ENCODE peak calls at places on chromosomes 5 and 9, in eight cellular contexts. V is lung, J is K562, Y is lower lobe of right lung, X is left lung, R is tibial artery, F is OCI-LY7, M is PC-3. S is an unnamed sample. For H3K36me3, the result is how much of the 10 kb centered on the place peaks cover.

GRCh38 chr5:38931731-38932130 is 85.9 kb downstream of the OSMR start:
- DNase-seq in V (no peak), J (no peak), Y (no peak), X (no peak), R (no peak), F (no peak), M (no peak), S (no peak)

GRCh38 chr9:78026947-78027346 is 4.7 kb downstream of the GNAQ start:
- DNase-seq in V (no peak), J (no peak), Y (no peak), X (no peak), R (no peak), F (no peak), M (no peak), S (no peak)

GRCh38 chr5:176543428-176544182 is 5.5 kb upstream of the CDHR2 start:
- DNase-seq in V (peak), J (peak), Y (peak), X (peak), R (no peak), F (peak), M (peak), S (peak)

GRCh38 chr5:139494832-139495231 is 12.3 kb upstream of the STING1 start:
- DNase-seq in V (no peak), J (no peak), Y (no peak), X (no peak), R (no peak), F (no peak), M (peak), S (no peak)

GRCh38 chr9:133378408-133378962 is 2.3 kb downstream of the STKLD1 start:
- DNase-seq in V (no peak), J (no peak), Y (no peak), X (no peak), R (no peak), F (no peak), M (no peak), S (no peak)

GRCh38 chr5:142655339-142656267 is 30.3 kb downstream of the FGF1 start:
- DNase-seq in V (peak), J (peak), Y (peak), X (peak), R (peak), F (peak), M (peak), S (peak)

GRCh38 chr5:32017638-32018429 is 156.3 kb downstream of the GOLPH3 start:
- DNase-seq in V (no peak), J (no peak), Y (no peak), X (no peak), R (no peak), F (peak), M (no peak), S (no peak)

GRCh38 chr5:52705720-52706119 is 82.0 kb upstream of the ITGA1 start:
- DNase-seq in V (no peak), J (no peak), Y (no peak), X (no peak), R (no peak), F (no peak), M (no peak), S (no peak)

GRCh38 chr9:78811562-78812276 is 514.8 kb downstream of the PSAT1 start:
- DNase-seq in V (no peak), J (no peak), Y (no peak), X (no peak), R (no peak), F (no peak), M (peak), S (no peak)

GRCh38 chr5:75509956-75510355 is 1.5 kb downstream of the CERT1 start:
- DNase-seq in V (peak), J (peak), Y (peak), X (peak), R (peak), F (no peak), M (peak), S (no peak)

GRCh38 chr5:168238422-168238821 is 53.0 kb upstream of the WWC1 start:
- DNase-seq in V (no peak), J (no peak), Y (no peak), X (no peak), R (no peak), F (no peak), M (no peak), S (no peak)

GRCh38 chr5:87899109-87900100 is 369.2 kb downstream of the TMEM161B start:
- DNase-seq in V (no peak), J (no peak), Y (no peak), X (no peak), R (no peak), F (peak), M (peak), S (no peak)

GRCh38 chr5:101782352-101783087 is 513.6 kb downstream of the SLCO4C1 start:
- DNase-seq in V (no peak), J (no peak), Y (no peak), X (no peak), R (no peak), F (no peak), M (peak), S (no peak)

GRCh38 chr9:18544456-18544855 is 70.5 kb downstream of the ADAMTSL1 start:
- DNase-seq in V (no peak), J (no peak), Y (no peak), X (no peak), R (no peak), F (no peak), M (peak), S (no peak)

GRCh38 chr5:71972777-71973473 is 134.3 kb upstream of the MAP1B start:
- DNase-seq in V (no peak), J (no peak), Y (no peak), X (no peak), R (no peak), F (no peak), M (no peak), S (no peak)

GRCh38 chr5:124738751-124739559 is 7.5 kb downstream of the ZNF608 start:
- DNase-seq in V (no peak), J (no peak), Y (no peak), X (no peak), R (no peak), F (peak), M (no peak), S (peak)

GRCh38 chr9:84857224-84857623 is 187.7 kb downstream of the NTRK2 start:
- DNase-seq in V (no peak), J (no peak), Y (no peak), X (no peak), R (no peak), F (no peak), M (no peak), S (no peak)

GRCh38 chr5:112228672-112229071 is 190.4 kb downstream of the EPB41L4A start:
- DNase-seq in V (peak), J (no peak), Y (peak), X (peak), R (peak), F (no peak), M (peak), S (no peak)

GRCh38 chr9:131734165-131734610 is 5.7 kb downstream of the RAPGEF1 start:
- DNase-seq in V (peak), J (no peak), Y (peak), X (no peak), R (no peak), F (peak), M (peak), S (no peak)

GRCh38 chr5:132389453-132390286 is 20.2 kb downstream of the SLC22A5 start:
- DNase-seq in V (peak), J (no peak), Y (no peak), X (peak), R (peak), F (no peak), M (peak), S (no peak)

GRCh38 chr9:89313842-89314241 is 2.8 kb downstream of the CKS2 start:
- DNase-seq in V (no peak), J (no peak), Y (no peak), X (no peak), R (no peak), F (no peak), M (no peak), S (no peak)

GRCh38 chr5:133266966-133267365 is 215.2 kb downstream of the HSPA4 start:
- DNase-seq in V (no peak), J (no peak), Y (no peak), X (no peak), R (no peak), F (no peak), M (no peak), S (no peak)

GRCh38 chr5:14476791-14477435 is 104.7 kb upstream of the OTULINL start:
- DNase-seq in V (no peak), J (no peak), Y (no peak), X (no peak), R (no peak), F (no peak), M (peak), S (no peak)

GRCh38 chr9:94980947-94981632 is 254.6 kb downstream of the AOPEP start:
- DNase-seq in V (no peak), J (no peak), Y (no peak), X (no peak), R (no peak), F (no peak), M (no peak), S (peak)

GRCh38 chr5:66207800-66208561 is 63.9 kb downstream of the SREK1 start:
- DNase-seq in V (no peak), J (no peak), Y (no peak), X (no peak), R (no peak), F (no peak), M (no peak), S (no peak)

GRCh38 chr5:83145241-83145640 is 67.9 kb downstream of the XRCC4 start:
- DNase-seq in V (no peak), J (no peak), Y (no peak), X (no peak), R (no peak), F (no peak), M (no peak), S (no peak)

GRCh38 chr5:159975462-159976019 is 33.4 kb upstream of the TTC1 start:
- DNase-seq in V (no peak), J (peak), Y (no peak), X (no peak), R (peak), F (no peak), M (peak), S (peak)

GRCh38 chr5:446864-447263 is 3.9 kb downstream of the EXOC3 start:
- DNase-seq in V (no peak), J (peak), Y (no peak), X (no peak), R (no peak), F (peak), M (peak), S (peak)

GRCh38 chr5:1529498-1529897 is 5.7 kb upstream of the LPCAT1 start:
- DNase-seq in V (no peak), J (no peak), Y (no peak), X (no peak), R (no peak), F (no peak), M (no peak), S (no peak)

GRCh38 chr5:2298746-2299145 is 416.0 kb upstream of the IRX4 start:
- DNase-seq in V (no peak), J (no peak), Y (no peak), X (no peak), R (peak), F (no peak), M (no peak), S (no peak)

GRCh38 chr5:67331296-67331925 is 134.8 kb upstream of the CD180 start:
- DNase-seq in V (no peak), J (no peak), Y (no peak), X (no peak), R (no peak), F (no peak), M (no peak), S (no peak)

GRCh38 chr5:149345892-149346222 is 558 bp downstream of the GRPEL2 start:
- DNase-seq in V (no peak), J (peak), Y (no peak), X (no peak), R (no peak), F (peak), M (peak), S (no peak)

GRCh38 chr5:122311888-122312669 is at the start of gene SNCAIP:
- DNase-seq in V (peak), J (peak), Y (peak), X (peak), R (peak), F (no peak), M (peak), S (peak)

GRCh38 chr9:93092171-93092991 is 3.6 kb upstream of the CARD19 start:
- DNase-seq in V (no peak), J (no peak), Y (peak), X (peak), R (peak), F (no peak), M (no peak), S (no peak)

GRCh38 chr5:149666212-149666852 is 63.8 kb upstream of the PPARGC1B start:
- DNase-seq in V (no peak), J (peak), Y (peak), X (peak), R (no peak), F (no peak), M (peak), S (no peak)

GRCh38 chr9:108382267-108382666 is 473.5 kb downstream of the ACTL7B start:
- DNase-seq in V (no peak), J (no peak), Y (no peak), X (no peak), R (no peak), F (no peak), M (no peak), S (no peak)

GRCh38 chr5:126871441-126871840 is 94.5 kb downstream of the LMNB1 start:
- DNase-seq in V (no peak), J (no peak), Y (no peak), X (no peak), R (no peak), F (no peak), M (no peak), S (no peak)

GRCh38 chr9:121120386-121120785 is 45.6 kb downstream of the CNTRL start:
- DNase-seq in V (no peak), J (no peak), Y (no peak), X (no peak), R (no peak), F (no peak), M (no peak), S (no peak)

GRCh38 chr9:13762209-13762608 is 482.7 kb upstream of the MPDZ start:
- DNase-seq in V (no peak), J (no peak), Y (no peak), X (no peak), R (no peak), F (no peak), M (no peak), S (no peak)

GRCh38 chr5:95712347-95712958 is 18.7 kb upstream of the RHOBTB3 start:
- DNase-seq in V (peak), J (peak), Y (no peak), X (peak), R (no peak), F (no peak), M (peak), S (no peak)

DNA sequence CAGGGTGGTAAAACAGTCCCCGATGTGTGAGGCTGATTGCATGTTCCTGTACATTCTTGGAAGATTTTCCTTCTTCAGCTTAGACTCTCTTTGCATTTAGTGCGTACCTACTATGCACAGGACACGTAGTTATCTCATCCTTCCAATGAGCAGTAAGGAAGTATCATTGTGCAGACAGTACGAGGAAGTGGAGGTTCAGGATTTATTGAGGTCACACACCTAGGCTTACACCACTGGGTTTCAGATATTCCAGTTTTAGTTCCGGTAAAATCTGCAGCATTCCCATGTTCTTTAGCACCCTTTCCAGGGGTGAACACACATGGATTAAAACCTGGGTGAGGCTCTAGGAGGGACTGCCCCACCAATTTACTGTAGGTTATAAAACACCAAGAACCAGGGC is 238.7 kb downstream of the ZSWIM6 start:
- DNase-seq in V (no peak), J (no peak), Y (no peak), X (no peak), R (no peak), F (no peak), M (no peak), S (no peak)
- H3K4me3 ChIP-seq in V (no peak), J (no peak), Y (no peak), X (no peak), R (no peak), F (no peak), M (no peak), S (no peak)

GRCh38 chr5:158897444-158898160 is 202.1 kb downstream of the EBF1 start:
- DNase-seq in V (no peak), J (no peak), Y (no peak), X (no peak), R (no peak), F (no peak), M (no peak), S (no peak)
- H3K36me3 ChIP-seq in V (under half), J (under half), Y (under half), X (under half), R (under half), F (under half), M (under half), S (under half)

DNA sequence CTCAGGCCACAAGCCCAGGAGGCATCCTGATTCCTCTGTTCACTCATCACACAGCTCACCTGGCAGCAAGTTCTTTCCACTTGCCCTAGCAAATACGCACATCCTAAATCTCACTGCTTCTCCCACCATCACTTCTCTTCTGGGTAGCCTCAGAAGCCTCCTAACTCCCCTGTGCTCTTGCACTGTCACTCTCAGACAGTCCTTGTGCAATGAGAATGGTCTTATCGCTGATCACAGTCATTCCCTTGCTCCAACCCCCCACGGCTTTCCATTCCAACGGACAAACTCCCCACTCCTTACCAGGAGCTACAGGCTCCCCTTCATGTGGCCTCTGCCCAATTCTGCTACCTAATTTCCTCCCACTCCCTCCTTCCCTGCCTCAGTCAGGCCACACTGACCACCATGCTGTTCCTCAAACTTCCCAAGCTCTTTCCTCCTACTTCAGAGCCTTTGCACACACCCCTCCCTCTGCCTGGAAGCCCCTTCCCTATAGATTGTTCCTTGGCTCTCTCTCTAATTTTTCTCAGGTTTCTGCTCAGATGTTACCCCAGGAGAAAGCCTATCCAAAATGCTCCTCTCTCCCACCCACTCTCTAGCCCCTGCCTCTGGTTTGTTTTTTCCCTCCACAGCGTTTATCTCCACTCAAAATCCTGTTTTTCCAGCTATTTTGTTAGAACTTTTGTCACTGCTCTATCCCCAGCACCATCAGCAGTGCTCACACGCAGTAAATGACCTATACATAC is 34.1 kb upstream of the TNFAIP8 start:
- DNase-seq in V (no peak), J (peak), Y (no peak), X (no peak), R (no peak), F (no peak), M (peak), S (no peak)
- H3K27ac ChIP-seq in V (no peak), J (peak), Y (no peak), X (no peak), R (no peak), F (no peak), M (peak), S (peak)

DNA sequence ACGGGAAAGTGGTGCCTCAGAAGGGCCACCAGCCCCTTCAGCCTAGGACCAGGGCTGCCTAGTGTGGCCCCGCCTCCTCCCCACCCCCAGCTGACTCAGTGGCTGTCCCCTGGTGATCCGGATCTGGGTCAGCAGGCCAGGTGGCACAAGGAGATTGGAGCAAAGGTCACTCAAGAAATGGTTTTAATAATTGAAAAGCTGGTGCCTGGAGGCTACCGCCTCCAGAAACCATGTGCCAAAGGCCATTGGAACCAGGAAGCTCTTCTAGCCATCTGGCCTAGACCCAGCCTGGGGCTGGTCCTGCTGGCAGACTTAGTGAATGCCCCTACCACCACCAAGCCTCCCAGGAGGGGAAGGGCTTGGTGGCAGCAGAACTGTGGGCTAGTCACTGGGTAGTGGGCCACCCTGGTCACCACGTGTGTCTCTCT is 1.5 kb downstream of the ST6GALNAC4 start:
- DNase-seq in V (no peak), J (peak), Y (no peak), X (no peak), R (peak), F (no peak), M (no peak), S (no peak)
- H3K4me3 ChIP-seq in V (no peak), J (peak), Y (peak), X (peak), R (peak), F (peak), M (no peak), S (no peak)

GRCh38 chr5:151127926-151128325 is 29.7 kb downstream of the ANXA6 start:
- DNase-seq in V (no peak), J (no peak), Y (no peak), X (no peak), R (no peak), F (no peak), M (no peak), S (no peak)
- H3K36me3 ChIP-seq in V (under half), J (under half), Y (half or more), X (under half), R (half or more), F (under half), M (under half), S (under half)

GRCh38 chr5:178442361-178443256 is 147.6 kb downstream of the COL23A1 start:
- DNase-seq in V (no peak), J (no peak), Y (no peak), X (no peak), R (no peak), F (no peak), M (no peak), S (no peak)

GRCh38 chr5:178449163-178450060 is 140.8 kb downstream of the COL23A1 start:
- DNase-seq in V (no peak), J (peak), Y (no peak), X (peak), R (peak), F (no peak), M (no peak), S (no peak)

GRCh38 chr5:178450121-178450631 is 140.0 kb downstream of the COL23A1 start:
- DNase-seq in V (no peak), J (peak), Y (no peak), X (no peak), R (no peak), F (no peak), M (no peak), S (no peak)

GRCh38 chr5:178441486-178442270 is 148.5 kb downstream of the COL23A1 start:
- DNase-seq in V (no peak), J (no peak), Y (no peak), X (no peak), R (peak), F (no peak), M (no peak), S (no peak)

DNA sequence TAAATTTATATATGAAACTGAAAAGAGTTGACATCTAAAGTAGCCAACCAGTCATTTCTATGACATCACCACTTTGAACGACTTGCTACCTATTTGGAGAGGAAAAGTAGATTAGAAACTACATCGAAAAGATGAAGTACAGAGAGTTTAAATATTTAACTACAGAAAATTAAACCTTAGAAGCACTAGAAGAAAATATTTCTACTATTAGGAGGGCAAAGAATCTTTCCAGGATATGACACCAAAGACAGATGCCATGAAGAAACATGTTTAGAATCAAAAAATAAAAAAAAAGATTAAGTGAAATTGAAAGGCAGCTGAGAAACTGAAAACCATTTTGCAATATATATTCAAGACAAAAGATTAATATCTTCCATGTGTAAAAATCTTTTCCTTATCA is 144.7 kb downstream of the COL23A1 start:
- DNase-seq in V (no peak), J (no peak), Y (no peak), X (no peak), R (no peak), F (no peak), M (no peak), S (no peak)
- H3K27ac ChIP-seq in V (no peak), J (no peak), Y (no peak), X (no peak), R (no peak), F (no peak), M (no peak), S (no peak)